ENCODE peak calls at places on chromosomes 2 and 18, in eight cellular contexts. G, P, V, R, W, B, U and L are unnamed samples.

GRCh38 chr2:96539215-96539920 is 2.8 kb downstream of the ARID5A start:
- DNase-seq in G (no peak), P (no peak), U (no peak), B (no peak), W (peak; percentile 23), R (no peak), V (no peak), L (no peak)

GRCh38 chr2:136714452-136714951 is 50.8 kb upstream of the THSD7B start:
- DNase-seq in P (no peak), B (no peak), G (no peak), R (no peak), W (no peak), U (no peak), V (no peak), L (no peak)

GRCh38 chr2:139469985-139470384 is 689.8 kb upstream of the NXPH2 start:
- DNase-seq in W (no peak), R (no peak), B (no peak), G (no peak), U (no peak), V (no peak), P (no peak), L (no peak)

GRCh38 chr2:166091439-166091838 is 36.4 kb downstream of the SCN1A start:
- DNase-seq in V (no peak), W (peak; percentile 13), P (peak; percentile 62), G (peak; percentile 37), R (no peak), U (no peak), B (no peak), L (no peak)

GRCh38 chr2:9663008-9663879 is 32.4 kb upstream of the YWHAQ start:
- DNase-seq in W (no peak), U (no peak), B (no peak), R (peak; percentile 49), P (no peak), V (no peak), G (no peak), L (no peak)

GRCh38 chr2:10568721-10569432 is 120.8 kb upstream of the ODC1 start:
- DNase-seq in G (no peak), B (no peak), P (no peak), V (no peak), W (no peak), R (no peak), U (no peak), L (no peak)

GRCh38 chr2:187577310-187577709 is 23.1 kb upstream of the TFPI start:
- DNase-seq in R (no peak), U (no peak), B (no peak), W (peak; percentile 56), P (peak; percentile 38), G (no peak), V (no peak), L (peak; percentile 21)

GRCh38 chr2:217396165-217396564 is 536.3 kb upstream of the TNP1 start:
- DNase-seq in B (no peak), R (no peak), G (peak; percentile 50), V (no peak), W (no peak), P (no peak), U (no peak), L (no peak)

GRCh38 chr2:8682719-8683667 is 1.1 kb downstream of the ID2 start:
- DNase-seq in W (peak; percentile 32), R (no peak), V (peak; percentile 43), B (no peak), U (no peak), P (peak; percentile 52), G (peak; percentile 49), L (peak; percentile 59)

GRCh38 chr2:70248810-70249438 is 496 bp upstream of the TIA1 start:
- DNase-seq in G (no peak), V (no peak), R (no peak), B (no peak), U (no peak), P (no peak), W (peak; percentile 84), L (peak; percentile 87)

GRCh38 chr2:240791821-240792657 is 28.0 kb downstream of the KIF1A start:
- DNase-seq in W (no peak), B (no peak), R (no peak), P (no peak), V (no peak), G (no peak), U (no peak), L (no peak)

DNA sequence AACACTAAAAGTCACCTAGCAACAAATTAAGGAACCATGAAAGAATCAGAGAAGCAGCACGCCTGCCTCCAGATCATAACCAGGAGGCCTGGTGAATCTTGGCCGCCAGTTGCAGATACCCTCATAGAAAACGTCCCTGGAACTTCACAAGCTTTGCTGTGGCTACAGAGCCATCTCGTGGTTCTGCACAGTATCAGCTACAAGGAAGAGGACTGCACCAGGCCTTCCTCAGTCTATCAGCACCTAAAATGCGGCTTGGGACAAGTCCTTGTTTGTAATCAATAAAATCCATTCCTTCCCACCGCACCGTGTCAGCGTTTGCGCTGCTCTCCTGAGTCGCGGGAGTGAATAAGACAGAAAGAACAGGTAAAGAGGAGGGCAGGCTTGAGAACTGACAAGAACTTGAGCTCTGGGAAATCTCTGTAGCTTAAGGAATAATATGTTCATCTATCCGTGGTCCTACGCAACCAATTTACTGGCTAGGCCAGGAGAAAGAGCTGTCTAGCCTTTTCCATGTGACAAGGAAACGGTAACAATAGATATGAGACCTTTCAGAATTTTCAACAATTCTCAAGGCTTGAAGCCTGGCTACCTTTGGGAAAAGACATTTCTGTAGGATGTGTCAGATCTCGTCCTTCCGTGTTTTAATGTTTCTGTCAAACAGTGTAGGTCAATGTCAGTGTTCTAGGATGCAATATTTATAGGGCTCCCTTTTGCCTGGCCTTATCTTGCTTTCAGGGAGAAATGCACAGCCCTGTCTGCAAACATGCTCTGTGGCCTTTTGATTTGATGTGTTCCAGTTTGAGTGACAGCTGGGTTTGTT is 128.5 kb upstream of the RAB12 start:
- DNase-seq in R (no peak), W (peak; percentile 59), G (peak; percentile 49), V (no peak), U (no peak), B (peak; percentile 36), P (peak; percentile 87), L (peak; percentile 38)
- TF ChIP-seq CTCF in R (peak; percentile 30), W (peak; percentile 38), G (peak; percentile 47), V (peak; percentile 8), U (peak; percentile 67), B (peak; percentile 65), P (peak; percentile 84), L (peak; percentile 42)

GRCh38 chr2:60136913-60137312 is 416.5 kb downstream of the BCL11A start:
- DNase-seq in W (no peak), B (no peak), R (no peak), P (no peak), G (no peak), U (no peak), V (no peak), L (no peak)
- TF ChIP-seq CTCF in W (no peak), B (no peak), R (no peak), P (no peak), G (no peak), U (no peak), V (no peak), L (no peak)

GRCh38 chr2:150097402-150097801 is 390.1 kb downstream of the RND3 start:
- DNase-seq in R (no peak), P (no peak), W (no peak), G (no peak), V (no peak), B (no peak), U (no peak), L (no peak)

GRCh38 chr2:150099805-150100204 is 387.7 kb downstream of the RND3 start:
- DNase-seq in U (no peak), P (no peak), W (no peak), R (no peak), V (no peak), G (no peak), B (no peak), L (no peak)

GRCh38 chr2:150100311-150100710 is 387.2 kb downstream of the RND3 start:
- DNase-seq in W (no peak), B (no peak), R (no peak), P (no peak), G (no peak), V (no peak), U (no peak), L (no peak)

GRCh38 chr2:150095361-150095760 is 392.1 kb downstream of the RND3 start:
- DNase-seq in P (no peak), R (no peak), U (no peak), B (no peak), G (no peak), V (no peak), W (no peak), L (no peak)

DNA sequence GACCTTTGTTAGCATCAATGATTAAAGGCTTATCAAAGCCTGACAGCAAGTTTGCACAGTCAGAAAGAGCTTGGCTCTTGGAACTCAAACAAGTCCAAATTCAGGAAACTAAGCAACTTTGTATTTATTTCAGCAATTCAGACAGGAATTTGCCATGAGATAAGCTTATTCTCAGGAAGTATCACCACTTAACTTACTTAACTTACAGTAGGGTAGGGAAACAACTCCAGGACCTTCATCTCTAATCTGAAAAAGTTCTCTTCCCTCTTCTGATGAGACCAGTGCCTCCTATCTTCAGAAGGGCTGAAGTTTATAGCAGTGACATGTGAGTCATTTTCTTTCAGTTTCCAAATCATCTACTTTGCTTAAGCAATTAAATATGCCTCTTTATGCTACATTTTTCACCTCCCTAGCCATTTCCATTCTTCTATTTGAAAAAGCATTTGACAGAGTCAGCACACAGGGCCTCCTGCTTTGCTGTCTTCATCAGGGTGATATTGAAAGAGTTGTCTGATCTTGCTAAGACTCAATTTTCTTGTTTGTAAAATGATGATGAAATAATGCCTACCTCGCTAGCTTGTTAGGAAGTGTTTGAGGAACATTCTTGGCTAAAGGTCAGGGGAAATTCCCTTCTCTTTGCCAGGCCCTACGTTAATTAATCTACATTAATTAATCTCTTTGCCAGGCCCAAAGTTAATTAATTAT is 389.4 kb downstream of the RND3 start:
- DNase-seq in V (no peak), P (peak; percentile 66), B (no peak), W (no peak), U (peak; percentile 44), G (peak; percentile 41), R (no peak), L (peak; percentile 40)
- TF ChIP-seq CTCF in V (no peak), P (peak; percentile 59), B (no peak), W (no peak), U (peak; percentile 65), G (peak; percentile 52), R (no peak), L (peak; percentile 13)

DNA sequence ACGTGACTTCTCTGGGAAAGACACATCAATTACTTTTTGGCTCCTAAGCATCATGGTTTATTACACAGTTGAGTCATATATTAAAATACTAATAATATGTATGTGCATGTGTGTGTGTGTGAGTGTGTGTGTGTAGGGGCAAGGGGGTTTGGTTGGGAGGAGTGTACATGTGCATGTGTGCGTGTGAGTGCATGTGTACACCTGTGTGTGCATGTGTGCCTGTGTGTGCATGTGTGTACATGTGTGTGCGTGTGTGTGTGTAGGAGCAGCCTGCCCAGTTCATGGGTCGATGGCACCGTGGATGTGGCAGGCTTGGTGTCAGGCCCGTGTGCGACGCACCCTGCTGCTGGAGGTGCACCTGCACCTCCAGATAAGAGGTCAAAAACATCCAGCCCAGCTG is 99.0 kb upstream of the SNTG2 start:
- DNase-seq in R (no peak), P (no peak), W (no peak), V (no peak), B (no peak), G (no peak), U (no peak), L (no peak)
- TF ChIP-seq CTCF in R (no peak), P (no peak), W (no peak), V (no peak), B (no peak), G (no peak), U (no peak), L (no peak)